ENCODE peak calls at places on chromosomes 4 and X, in five cellular contexts. P, L, D, N and C are unnamed samples.
A peak's percentile ranks its signal among the peaks of the same experiment; 100 is the strongest.

GRCh38 chr4:5839751-5840674 is 52.9 kb downstream of the CRMP1 start:
- DNase-seq in P (no peak), L (no peak), D (no peak), N (no peak), C (no peak)

GRCh38 chr4:100061835-100062234 is 111.8 kb upstream of the H2AZ1 start:
- DNase-seq in P (no peak), L (no peak), D (no peak), N (no peak), C (no peak)

GRCh38 chrX:11328134-11328533 is 34.9 kb downstream of the AMELX start:
- DNase-seq in P (no peak), L (no peak), D (no peak), N (no peak), C (no peak)

GRCh38 chr4:55736605-55737183 is 82.9 kb upstream of the EXOC1L start:
- DNase-seq in P (peak; percentile 14), L (no peak), D (no peak), N (peak; percentile 23), C (no peak)

GRCh38 chr4:81470456-81471327 is 1.0 kb downstream of the RASGEF1B start:
- DNase-seq in P (no peak), L (peak; percentile 80), D (peak; percentile 47), N (peak; percentile 1), C (peak; percentile 67)

GRCh38 chr4:151685303-151685702 is 75.5 kb downstream of the GATB start:
- DNase-seq in P (no peak), L (no peak), D (peak; percentile 73), N (no peak), C (no peak)

GRCh38 chr4:80125252-80126177 is 52.5 kb upstream of the ANTXR2 start:
- DNase-seq in P (peak; percentile 45), L (no peak), D (no peak), N (peak; percentile 65), C (peak; percentile 56)

GRCh38 chrX:106901341-106901740 is 1.8 kb downstream of the RIPPLY1 start:
- DNase-seq in P (no peak), L (no peak), D (no peak), N (no peak), C (no peak)

GRCh38 chrX:151174581-151175282 is 1.7 kb upstream of the GPR50 start:
- DNase-seq in P (no peak), L (no peak), D (no peak), N (no peak), C (no peak)

GRCh38 chrX:103248553-103248952 is 6.4 kb downstream of the TCEAL8 start:
- DNase-seq in P (peak; percentile 9), L (no peak), D (no peak), N (peak; percentile 33), C (peak; percentile 11)

GRCh38 chrX:39261446-39262147 is 460.3 kb downstream of the MID1IP1 start:
- DNase-seq in P (peak; percentile 54), L (no peak), D (no peak), N (peak; percentile 53), C (peak; percentile 20)

GRCh38 chr4:102390438-102390837 is 45.2 kb upstream of the SLC39A8 start:
- DNase-seq in P (peak; percentile 39), L (no peak), D (no peak), N (no peak), C (peak; percentile 9)

GRCh38 chrX:68725966-68726365 is 78.5 kb downstream of the STARD8 start:
- DNase-seq in P (no peak), L (no peak), D (peak; percentile 5), N (no peak), C (no peak)

GRCh38 chr4:25022198-25022597 is 8.5 kb downstream of the LGI2 start:
- DNase-seq in P (no peak), L (no peak), D (no peak), N (no peak), C (no peak)

GRCh38 chr4:183838987-183839712 is 66.0 kb upstream of the STOX2 start:
- DNase-seq in P (peak; percentile 9), L (no peak), D (no peak), N (peak; percentile 22), C (no peak)

DNA sequence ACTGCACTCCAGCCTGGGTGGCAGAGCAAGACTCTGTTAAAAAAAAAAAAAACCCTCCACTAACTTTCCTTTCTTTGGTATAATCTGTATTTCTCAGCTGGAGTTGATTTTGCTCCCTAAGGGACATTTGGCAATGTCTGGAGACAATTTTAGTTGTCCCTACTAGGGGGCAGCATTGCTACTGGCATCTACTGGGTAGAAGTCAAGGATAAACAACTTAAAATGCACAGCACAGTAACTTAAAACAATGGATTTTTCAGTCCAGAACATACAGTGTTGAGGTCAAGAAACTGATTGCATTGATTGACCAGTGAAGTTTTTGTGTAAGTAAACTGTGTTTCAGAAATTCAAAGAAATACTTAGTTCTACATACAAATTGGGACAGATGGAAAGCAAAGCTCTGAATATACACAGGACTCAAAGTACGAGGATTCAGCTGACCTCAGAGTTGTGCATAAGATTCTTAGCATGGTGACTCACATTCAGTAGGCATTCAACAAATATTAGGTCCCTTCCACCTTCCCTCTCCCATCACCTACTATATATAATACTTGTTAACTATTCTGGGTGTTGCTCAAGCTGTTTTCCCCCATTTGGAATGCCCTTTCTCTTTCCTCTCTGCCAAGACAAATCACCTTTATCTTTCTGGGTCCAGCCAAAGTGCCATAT is 8.8 kb downstream of the DDX53 start:
- DNase-seq in P (peak; percentile 9), L (no peak), D (no peak), N (peak; percentile 12), C (no peak)
- TF ChIP-seq CTCF in P (no peak), L (no peak), D (no peak), N (peak; percentile 6), C (no peak)

DNA sequence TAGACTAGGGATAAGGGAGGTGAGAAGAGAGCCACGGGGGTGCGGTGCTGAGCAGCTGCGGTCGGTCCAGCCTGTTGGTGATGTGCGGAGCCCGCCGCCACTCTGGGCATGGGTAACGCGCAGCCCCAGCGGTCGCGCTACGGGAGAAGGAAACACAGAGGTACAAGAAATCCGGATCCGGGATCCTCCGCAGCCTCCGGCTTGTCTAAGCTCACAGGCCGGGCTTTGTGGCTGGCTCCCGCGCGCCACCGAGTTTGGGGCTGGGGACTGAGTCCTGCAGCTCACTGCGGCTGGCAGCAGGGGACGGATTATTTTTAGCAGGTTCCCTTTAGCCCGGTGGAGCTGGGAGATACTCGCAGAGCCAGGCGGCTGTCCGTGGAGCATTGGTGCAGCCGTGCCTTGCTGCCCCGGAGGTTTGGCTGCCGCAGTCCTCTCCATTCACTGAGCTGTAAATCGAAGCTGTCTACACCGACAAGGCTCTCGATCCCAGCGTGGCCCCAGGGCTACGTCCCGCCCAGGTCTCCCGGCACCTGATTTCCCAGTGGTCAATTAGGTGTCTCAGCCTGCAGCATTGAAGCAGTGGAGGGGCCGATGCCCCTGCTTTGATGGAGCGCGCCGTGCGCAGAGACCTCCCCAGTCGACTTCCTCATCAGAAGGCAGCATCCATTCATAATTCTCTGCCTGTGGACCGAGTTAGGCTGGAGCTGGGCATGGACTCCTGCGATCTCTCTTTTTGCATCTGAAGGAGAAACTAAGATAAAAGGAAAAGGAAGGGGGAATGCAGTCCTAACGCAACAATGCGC is 81.9 kb upstream of the SCML1 start:
- DNase-seq in P (no peak), L (no peak), D (no peak), N (peak; percentile 26), C (peak; percentile 31)
- TF ChIP-seq CTCF in P (no peak), L (no peak), D (no peak), N (no peak), C (no peak)

DNA sequence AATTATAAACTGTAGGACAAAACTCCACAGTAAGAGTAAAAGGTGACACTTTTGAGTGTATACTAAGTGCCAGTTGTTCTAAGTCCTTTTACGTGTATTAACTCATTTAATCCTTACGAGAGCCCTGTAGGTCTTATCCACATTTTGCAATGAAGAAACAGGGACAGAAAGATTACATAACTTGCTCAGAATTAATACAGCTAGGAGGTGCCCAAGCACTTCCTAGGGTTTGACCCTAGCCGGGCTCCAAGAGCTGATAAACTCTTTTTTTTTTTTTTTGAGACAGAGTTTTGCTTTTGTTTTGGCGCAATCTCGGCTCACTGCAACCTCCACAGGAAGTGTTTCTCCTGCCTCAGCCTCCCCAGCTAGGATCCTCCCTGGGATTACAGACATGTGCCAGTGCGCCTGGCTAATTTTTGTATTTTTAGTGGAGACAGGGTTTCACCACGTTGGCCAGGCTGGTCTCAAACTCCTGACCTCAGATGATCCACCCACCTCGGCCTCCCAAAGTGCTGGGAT is 110.4 kb downstream of the UBE2K start:
- DNase-seq in P (no peak), L (no peak), D (no peak), N (no peak), C (no peak)
- TF ChIP-seq CTCF in P (no peak), L (no peak), D (no peak), N (no peak), C (no peak)

GRCh38 chrX:9349572-9350259 is 115.1 kb upstream of the TBL1X start:
- DNase-seq in P (no peak), L (no peak), D (no peak), N (no peak), C (no peak)
- TF ChIP-seq CTCF in P (no peak), L (no peak), D (no peak), N (no peak), C (no peak)

GRCh38 chrX:119948381-119948780 is 4.8 kb upstream of the NKAP start:
- DNase-seq in P (no peak), L (no peak), D (no peak), N (no peak), C (no peak)
- TF ChIP-seq CTCF in P (peak; percentile 15), L (no peak), D (no peak), N (no peak), C (no peak)

GRCh38 chrX:23776363-23776762 is 6.6 kb upstream of the SAT1 start:
- DNase-seq in P (no peak), L (no peak), D (no peak), N (no peak), C (no peak)

GRCh38 chrX:23782863-23783568 is at the start of gene SAT1:
- DNase-seq in P (peak; percentile 96), L (peak; percentile 95), D (peak; percentile 96), N (peak; percentile 92), C (peak; percentile 96)

GRCh38 chrX:23783569-23784486 is 855 bp downstream of the SAT1 start:
- DNase-seq in P (peak; percentile 40), L (no peak), D (no peak), N (peak; percentile 19), C (no peak)

GRCh38 chrX:23782455-23782854 is 518 bp upstream of the SAT1 start:
- DNase-seq in P (no peak), L (no peak), D (no peak), N (no peak), C (no peak)

GRCh38 chrX:23779025-23779424 is 3.9 kb upstream of the SAT1 start:
- DNase-seq in P (no peak), L (no peak), D (no peak), N (peak; percentile 4), C (no peak)
- TF ChIP-seq CTCF in P (no peak), L (no peak), D (no peak), N (no peak), C (no peak)

DNA sequence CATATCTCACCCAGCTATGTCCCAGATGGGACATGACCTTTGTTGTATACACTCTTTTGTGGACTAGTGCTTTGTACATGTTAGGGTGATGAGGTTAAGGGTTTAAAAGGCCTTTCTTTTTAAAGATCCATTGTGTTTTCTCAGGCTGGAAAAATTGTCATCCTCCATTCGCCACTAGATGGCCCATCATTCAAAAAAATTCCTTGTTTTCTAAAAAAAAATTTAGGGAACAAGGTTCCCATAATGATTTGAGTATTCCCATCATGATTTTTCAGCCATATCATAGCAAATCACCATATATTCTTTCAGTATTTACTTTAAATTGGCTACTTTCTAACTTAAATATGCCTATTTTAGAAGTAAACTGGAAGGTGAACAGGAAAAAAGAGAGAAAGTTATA is 91.9 kb upstream of the TMEM164 start:
- DNase-seq in P (no peak), L (no peak), D (no peak), N (peak; percentile 27), C (no peak)
- TF ChIP-seq CTCF in P (no peak), L (no peak), D (no peak), N (peak; percentile 17), C (no peak)